ENCODE peak calls at places on chromosomes 1 and 21, in five cellular contexts. A is transverse colon, T is sigmoid colon, M is A549, P is esophagus muscularis mucosa. G is an unnamed sample.

GRCh38 chr1:209780276-209780675 is 4.1 kb downstream of the C1orf74 start:
- DNase-seq in T (no peak), P (no peak), M (no peak), A (no peak), G (no peak)

GRCh38 chr1:223023863-223024262 is 119.2 kb downstream of the TLR5 start:
- DNase-seq in A (no peak), M (no peak), T (no peak), P (no peak), G (no peak)

GRCh38 chr1:206674745-206675175 is 9.9 kb upstream of the MAPKAPK2 start:
- DNase-seq in A (peak; percentile 82), P (no peak), T (peak; percentile 97), M (peak; percentile 46), G (peak; percentile 91)

GRCh38 chr1:24161270-24161669 is 18.3 kb upstream of the IL22RA1 start:
- DNase-seq in M (no peak), T (no peak), A (peak; percentile 47), P (no peak), G (no peak)

GRCh38 chr1:112704908-112705627 is 1.9 kb downstream of the RHOC start:
- DNase-seq in M (peak; percentile 84), P (peak; percentile 97), T (peak; percentile 97), A (peak; percentile 86), G (peak; percentile 89)

GRCh38 chr1:23634840-23635642 is 56.6 kb upstream of the RPL11 start:
- DNase-seq in T (peak; percentile 77), P (no peak), A (peak; percentile 69), M (peak; percentile 86), G (peak; percentile 46)

GRCh38 chr1:185050823-185051451 is 5.6 kb downstream of the RNF2 start:
- DNase-seq in M (no peak), A (no peak), T (no peak), P (no peak), G (no peak)

GRCh38 chr1:46526013-46526688 is 25.3 kb downstream of the KNCN start:
- DNase-seq in P (no peak), T (no peak), A (no peak), M (no peak), G (no peak)

GRCh38 chr1:246566808-246567154 is 525 bp downstream of the CNST start:
- DNase-seq in A (no peak), T (no peak), P (no peak), M (peak; percentile 21), G (no peak)

GRCh38 chr1:216793303-216793702 is 70.1 kb upstream of the ESRRG start:
- DNase-seq in P (no peak), T (no peak), A (no peak), M (no peak), G (no peak)

GRCh38 chr1:218426343-218426657 is 81.2 kb downstream of the TGFB2 start:
- DNase-seq in T (peak; percentile 73), A (no peak), P (no peak), M (peak; percentile 43), G (peak; percentile 34)

GRCh38 chr21:38389891-38390290 is 108.4 kb downstream of the ERG start:
- DNase-seq in A (no peak), T (no peak), P (peak; percentile 7), M (no peak), G (no peak)

GRCh38 chr21:15210235-15210678 is 145.5 kb upstream of the NRIP1 start:
- DNase-seq in T (peak; percentile 71), A (peak; percentile 39), M (peak; percentile 55), P (no peak), G (no peak)

GRCh38 chr1:223870617-223871574 is 25.1 kb upstream of the TP53BP2 start:
- DNase-seq in T (no peak), A (no peak), P (peak; percentile 80), M (no peak), G (no peak)

GRCh38 chr1:231264642-231265041 is 23.6 kb downstream of the GNPAT start:
- DNase-seq in P (no peak), T (no peak), M (no peak), A (no peak), G (no peak)

GRCh38 chr21:45991606-45992301 is 10.2 kb downstream of the COL6A1 start:
- DNase-seq in M (no peak), T (peak; percentile 62), P (no peak), A (no peak), G (no peak)

GRCh38 chr1:46030074-46030870 is 102.2 kb downstream of the PIK3R3 start:
- DNase-seq in M (no peak), T (no peak), P (no peak), A (no peak), G (no peak)

GRCh38 chr21:41219498-41220207 is 51.7 kb downstream of the BACE2 start:
- DNase-seq in P (no peak), T (no peak), M (no peak), A (no peak), G (no peak)

GRCh38 chr1:64965239-64966157 is 851 bp downstream of the JAK1 start:
- DNase-seq in T (peak; percentile 90), P (no peak), M (peak; percentile 25), A (peak; percentile 75), G (peak; percentile 87)

GRCh38 chr1:204426474-204426873 is 14.9 kb upstream of the PPP1R15B start:
- DNase-seq in M (no peak), T (no peak), P (no peak), A (no peak), G (no peak)

DNA sequence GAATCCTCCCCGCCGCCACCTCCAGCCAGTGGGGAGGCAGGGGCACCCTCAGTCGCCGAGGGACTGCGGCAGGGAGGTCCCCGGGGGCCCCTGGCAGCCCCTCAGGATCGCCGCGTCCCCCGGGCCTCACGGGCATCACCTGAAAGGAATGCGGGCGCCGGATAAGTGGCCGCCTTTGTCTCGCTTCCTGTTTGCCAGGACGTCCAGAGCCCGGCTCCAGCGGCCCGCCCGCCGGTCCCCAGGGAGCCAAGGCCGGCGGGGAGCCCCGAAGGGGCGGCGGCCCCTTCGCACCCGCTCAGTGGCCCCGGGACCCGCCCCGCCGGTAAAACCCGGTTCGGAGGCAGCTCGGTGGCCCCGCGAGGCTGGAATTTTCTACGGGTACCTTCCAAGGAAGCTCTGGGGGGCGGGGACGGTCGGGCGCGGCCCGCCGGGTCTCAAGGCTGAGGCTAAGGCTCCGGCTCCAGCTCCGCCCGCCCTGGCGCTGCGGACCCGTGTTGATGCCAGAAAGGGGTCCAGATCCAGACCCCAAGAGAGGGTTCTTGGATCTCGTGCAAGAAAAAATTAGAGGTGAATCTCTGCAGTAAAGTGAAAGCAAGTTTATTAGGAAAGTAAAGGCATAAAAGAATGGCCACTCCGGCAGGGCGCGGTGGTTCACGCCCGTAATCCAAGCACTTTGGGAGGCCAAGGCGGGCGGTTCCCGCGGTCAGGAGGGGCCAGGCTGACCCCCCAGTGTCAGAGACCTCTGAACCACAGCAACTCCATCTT is 12.6 kb downstream of the TINAGL1 start:
- DNase-seq in M (no peak), A (peak; percentile 69), P (no peak), T (peak; percentile 69), G (peak; percentile 68)
- TF ChIP-seq EP300 in M (no peak), A (no peak), P (no peak), T (no peak), G (no peak)

DNA sequence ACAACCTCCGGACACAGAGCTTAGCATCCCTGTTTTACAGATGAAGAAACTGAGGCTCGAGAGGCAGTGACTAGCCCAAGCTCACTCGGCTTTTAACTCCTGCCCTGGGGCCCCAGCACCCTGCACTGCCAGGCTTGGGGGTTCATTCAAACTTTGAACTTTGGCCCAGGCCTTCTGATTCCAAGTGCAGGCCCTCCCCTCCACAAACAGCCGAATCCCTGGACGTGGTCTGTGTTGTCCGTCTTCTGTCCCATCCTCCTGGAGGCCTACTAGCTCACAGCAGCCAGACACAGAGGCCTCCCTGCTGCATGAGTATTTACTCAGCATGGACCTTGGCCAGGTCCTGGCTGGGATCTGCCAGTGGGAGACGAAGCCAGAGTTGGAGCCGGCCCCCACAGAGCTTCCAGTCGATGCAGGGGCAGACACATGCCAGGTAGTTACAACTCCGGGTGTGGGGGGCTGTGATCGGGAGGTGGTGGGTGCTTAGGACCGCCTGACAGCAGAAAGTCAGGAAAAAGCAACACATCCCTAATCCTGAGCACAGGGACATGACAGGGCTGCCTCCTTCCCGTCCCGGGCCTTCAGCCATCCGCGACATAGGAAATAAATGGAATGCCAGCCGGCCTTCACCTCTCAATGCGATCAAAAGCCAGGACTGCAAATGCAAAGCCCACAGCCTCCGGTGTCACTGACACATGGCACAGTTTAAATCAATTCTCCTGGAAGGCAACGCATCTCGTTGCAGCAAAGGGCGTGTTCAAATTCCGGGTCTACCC is 7.4 kb downstream of the IFFO2 start:
- DNase-seq in P (no peak), M (no peak), A (no peak), T (peak; percentile 91), G (peak; percentile 24)
- TF ChIP-seq EP300 in P (no peak), M (no peak), A (no peak), T (no peak), G (no peak)

DNA sequence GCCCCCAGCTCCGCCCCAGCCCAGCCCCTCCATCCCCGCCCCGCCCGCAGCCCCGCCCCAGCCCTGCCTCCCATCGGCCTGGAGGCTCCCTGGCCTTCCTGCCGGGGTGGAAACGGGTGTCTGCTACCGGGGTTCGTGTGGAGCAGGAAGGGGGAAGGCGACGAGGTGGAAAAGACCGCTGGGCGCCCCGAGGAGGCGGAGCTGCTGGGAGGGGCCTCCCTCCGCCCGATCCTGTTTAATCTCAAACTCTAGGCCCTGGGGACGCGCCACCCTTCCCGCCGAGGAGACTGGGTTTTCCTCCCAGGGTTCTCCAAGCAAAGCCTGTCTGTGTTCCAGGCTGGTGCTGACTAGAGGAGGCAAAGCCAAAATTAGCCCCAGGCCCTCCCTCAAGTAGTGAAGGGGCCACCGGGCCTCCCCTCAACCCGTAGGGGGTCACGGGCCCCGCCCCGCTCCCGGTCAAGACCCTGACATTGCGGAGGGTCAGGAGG is 16.2 kb upstream of the TTLL10 start:
- DNase-seq in T (peak; percentile 96), P (no peak), M (peak; percentile 75), A (peak; percentile 93), G (peak; percentile 74)
- TF ChIP-seq EP300 in T (no peak), P (no peak), M (no peak), A (no peak), G (no peak)

GRCh38 chr1:1373493-1374067 is 1.4 kb downstream of the AURKAIP1 start:
- DNase-seq in T (no peak), P (no peak), A (peak; percentile 14), M (no peak), G (no peak)

GRCh38 chr1:1374068-1374860 is 743 bp downstream of the AURKAIP1 start:
- DNase-seq in T (no peak), M (no peak), A (peak; percentile 27), P (no peak), G (peak; percentile 65)

GRCh38 chr1:1373051-1373450 is 2.0 kb downstream of the AURKAIP1 start:
- DNase-seq in M (no peak), A (no peak), P (no peak), T (no peak), G (no peak)

GRCh38 chr1:1376551-1377226 is 1.7 kb upstream of the AURKAIP1 start:
- DNase-seq in P (no peak), A (no peak), T (no peak), M (no peak), G (no peak)

DNA sequence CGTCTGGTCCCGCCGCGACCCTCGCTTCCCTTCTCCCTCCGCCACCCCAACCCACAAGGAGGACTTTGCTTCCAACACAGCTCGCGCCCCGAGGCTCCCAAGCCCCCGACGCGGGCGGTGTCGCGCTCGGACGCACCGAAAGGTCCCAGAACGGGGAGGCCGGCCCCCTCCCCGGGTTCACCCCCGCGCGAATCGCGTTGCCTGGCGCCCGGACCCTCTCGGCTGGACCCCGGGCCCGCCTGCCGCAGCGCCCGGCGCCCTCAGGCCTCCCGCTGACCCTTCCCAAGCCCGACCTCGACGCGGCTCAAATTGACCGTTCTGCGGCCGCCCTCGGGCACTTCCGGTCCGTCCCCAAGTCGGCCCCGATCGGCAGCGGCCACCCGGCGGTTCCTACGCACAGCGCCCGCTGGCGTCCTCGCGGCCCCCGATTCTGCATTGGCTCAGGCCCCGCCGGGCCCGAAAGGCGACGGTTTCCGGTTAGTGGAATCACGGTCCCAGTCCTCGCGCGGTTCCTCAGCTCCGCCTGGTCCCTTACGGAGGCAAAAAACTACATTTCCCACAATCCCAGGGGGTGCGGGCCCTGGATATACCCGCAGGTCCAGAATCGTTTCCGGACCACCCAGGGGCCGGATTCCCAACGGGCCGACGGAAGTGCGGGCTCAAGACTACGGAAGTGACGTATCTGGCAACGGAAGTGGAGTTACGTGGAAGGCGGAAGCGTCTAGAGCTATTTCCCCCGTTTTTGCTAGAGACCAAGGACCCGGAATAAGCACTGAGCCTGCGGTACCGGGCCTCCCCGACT is at the start of gene AURKAIP1:
- DNase-seq in A (peak; percentile 98), M (peak; percentile 96), P (peak; percentile 99), T (peak; percentile 100), G (peak; percentile 98)
- TF ChIP-seq EP300 in A (no peak), M (no peak), P (no peak), T (no peak), G (peak; percentile 87)